ENCODE peak calls at places on chromosomes 2 and 18, in ten cellular contexts. K, W, U, M, I, D, G, V, H and Z are unnamed samples.

GRCh38 chr2:238420442-238420841 is 6.3 kb upstream of the ASB1 start:
- DNase-seq in K (no peak), W (no peak), U (no peak), M (no peak), I (no peak), D (no peak), G (no peak), V (no peak), H (no peak), Z (no peak)

GRCh38 chr2:199696048-199696447 is 154.9 kb downstream of the FTCDNL1 start:
- DNase-seq in K (no peak), W (no peak), U (no peak), M (peak), I (no peak), D (no peak), G (no peak), V (no peak), H (no peak), Z (no peak)

GRCh38 chr2:181178823-181179412 is 198.5 kb downstream of the UBE2E3 start:
- DNase-seq in K (no peak), W (peak), U (peak), M (no peak), I (no peak), D (peak), G (no peak), V (no peak), H (no peak), Z (no peak)

GRCh38 chr2:8534386-8534728 is 147.5 kb upstream of the ID2 start:
- DNase-seq in K (no peak), W (no peak), U (no peak), M (no peak), I (no peak), D (no peak), G (no peak), V (no peak), H (no peak), Z (no peak)

GRCh38 chr2:177165731-177166711 is 46.6 kb upstream of the HNRNPA3 start:
- DNase-seq in K (no peak), W (peak), U (no peak), M (no peak), I (no peak), D (no peak), G (no peak), V (no peak), H (no peak), Z (peak)

GRCh38 chr2:237434916-237435315 is 21.0 kb upstream of the COL6A3 start:
- DNase-seq in K (no peak), W (peak), U (no peak), M (peak), I (peak), D (peak), G (no peak), V (no peak), H (no peak), Z (peak)

GRCh38 chr2:43402002-43402401 is 175.6 kb upstream of the ZFP36L2 start:
- DNase-seq in K (no peak), W (no peak), U (no peak), M (no peak), I (no peak), D (peak), G (no peak), V (no peak), H (no peak), Z (no peak)

GRCh38 chr18:43936176-43936575 is 658.9 kb upstream of the SYT4 start:
- DNase-seq in K (no peak), W (no peak), U (no peak), M (no peak), I (no peak), D (no peak), G (no peak), V (no peak), H (no peak), Z (no peak)

GRCh38 chr2:37654932-37655331 is 16.5 kb downstream of the CDC42EP3 start:
- DNase-seq in K (no peak), W (no peak), U (no peak), M (no peak), I (no peak), D (no peak), G (no peak), V (no peak), H (no peak), Z (peak)

GRCh38 chr2:236840857-236841256 is 244.8 kb upstream of the COPS8 start:
- DNase-seq in K (no peak), W (no peak), U (no peak), M (no peak), I (no peak), D (no peak), G (no peak), V (no peak), H (no peak), Z (no peak)

GRCh38 chr18:39602112-39602511 is 2036.5 kb upstream of the CELF4 start:
- DNase-seq in K (no peak), W (no peak), U (no peak), M (no peak), I (no peak), D (no peak), G (no peak), V (no peak), H (no peak), Z (no peak)

GRCh38 chr18:46319793-46320192 is 215.6 kb downstream of the HAUS1 start:
- DNase-seq in K (no peak), W (no peak), U (no peak), M (no peak), I (no peak), D (no peak), G (no peak), V (no peak), H (no peak), Z (no peak)

GRCh38 chr2:122736279-122736678 is 980.8 kb downstream of the TSN start:
- DNase-seq in K (no peak), W (peak), U (no peak), M (peak), I (no peak), D (no peak), G (no peak), V (no peak), H (no peak), Z (peak)

GRCh38 chr2:219344756-219345458 is 12.4 kb upstream of the RESP18 start:
- DNase-seq in K (peak), W (peak), U (no peak), M (no peak), I (no peak), D (no peak), G (peak), V (peak), H (peak), Z (peak)

GRCh38 chr2:61419129-61419528 is 51.8 kb downstream of the USP34 start:
- DNase-seq in K (no peak), W (no peak), U (no peak), M (no peak), I (no peak), D (no peak), G (no peak), V (no peak), H (no peak), Z (no peak)

GRCh38 chr2:232632904-232633412 is 446 bp upstream of the EFHD1 start:
- DNase-seq in K (no peak), W (peak), U (peak), M (no peak), I (no peak), D (no peak), G (peak), V (peak), H (no peak), Z (peak)

GRCh38 chr2:66846887-66847286 is 412.0 kb downstream of the MEIS1 start:
- DNase-seq in K (no peak), W (no peak), U (peak), M (no peak), I (no peak), D (no peak), G (no peak), V (no peak), H (no peak), Z (no peak)

GRCh38 chr2:101188683-101189405 is 37.7 kb upstream of the TBC1D8 start:
- DNase-seq in K (no peak), W (peak), U (peak), M (no peak), I (no peak), D (no peak), G (no peak), V (no peak), H (no peak), Z (peak)

GRCh38 chr2:242051440-242051839 is 181.9 kb downstream of the RTP5 start:
- DNase-seq in K (no peak), W (no peak), U (no peak), M (no peak), I (no peak), D (no peak), G (no peak), V (no peak), H (no peak), Z (no peak)

GRCh38 chr2:28621172-28622100 is 125.6 kb downstream of the PLB1 start:
- DNase-seq in K (peak), W (peak), U (peak), M (peak), I (peak), D (peak), G (peak), V (peak), H (peak), Z (peak)

GRCh38 chr18:54261894-54262293 is 7.4 kb upstream of the POLI start:
- DNase-seq in K (peak), W (no peak), U (no peak), M (no peak), I (no peak), D (peak), G (no peak), V (no peak), H (no peak), Z (no peak)

GRCh38 chr18:2171840-2172625 is 399.3 kb downstream of the METTL4 start:
- DNase-seq in K (no peak), W (peak), U (peak), M (no peak), I (no peak), D (no peak), G (no peak), V (no peak), H (no peak), Z (no peak)

GRCh38 chr2:111986116-111986900 is 68.8 kb upstream of the TMEM87B start:
- DNase-seq in K (no peak), W (no peak), U (no peak), M (no peak), I (no peak), D (no peak), G (no peak), V (no peak), H (no peak), Z (no peak)

GRCh38 chr2:66771359-66771978 is 336.5 kb downstream of the MEIS1 start:
- DNase-seq in K (no peak), W (peak), U (no peak), M (no peak), I (no peak), D (no peak), G (no peak), V (no peak), H (no peak), Z (no peak)